ENCODE peak calls at places on chromosomes 12 and 14, in six cellular contexts. Q, O, R, G, I and D are unnamed samples.
A peak's percentile ranks its signal among the peaks of the same experiment; 100 is the strongest.

GRCh38 chr12:67728296-67728666 is 79.7 kb downstream of the DYRK2 start:
- DNase-seq in Q (no peak), O (no peak), G (no peak), R (no peak), I (no peak), D (no peak)

GRCh38 chr12:64665506-64665905 is 55.2 kb downstream of the RASSF3 start:
- DNase-seq in O (no peak), R (peak; percentile 62), G (peak; percentile 31), Q (no peak), I (no peak), D (peak; percentile 15)

GRCh38 chr12:53343449-53343848 is 7.3 kb upstream of the SP7 start:
- DNase-seq in O (no peak), R (no peak), Q (no peak), G (no peak), I (no peak), D (no peak)

GRCh38 chr14:70000601-70001000 is 121.4 kb downstream of the SMOC1 start:
- DNase-seq in I (no peak), O (peak; percentile 74), G (no peak), Q (peak; percentile 58), R (no peak), D (no peak)

GRCh38 chr12:126483145-126484068 is 1418.2 kb downstream of the AACS start:
- DNase-seq in R (no peak), G (peak; percentile 3), I (peak; percentile 81), Q (no peak), O (peak; percentile 48), D (peak; percentile 74)

GRCh38 chr12:127083028-127083949 is 1183.7 kb upstream of the TMEM132C start:
- DNase-seq in R (no peak), I (peak; percentile 91), Q (peak; percentile 78), O (peak; percentile 88), G (peak; percentile 9), D (peak; percentile 81)

GRCh38 chr12:53465679-53466078 is 13.8 kb downstream of the PCBP2 start:
- DNase-seq in O (no peak), R (no peak), Q (no peak), I (no peak), G (no peak), D (no peak)

GRCh38 chr12:64752833-64753238 is 6.4 kb downstream of the GNS start:
- DNase-seq in Q (no peak), R (no peak), G (no peak), O (no peak), I (peak; percentile 18), D (peak; percentile 60)

GRCh38 chr12:39816671-39817185 is 197.1 kb upstream of the ABCD2 start:
- DNase-seq in G (no peak), Q (no peak), O (no peak), I (no peak), R (no peak), D (no peak)

GRCh38 chr12:118164798-118165486 is 29.0 kb downstream of the PEBP1 start:
- DNase-seq in O (peak; percentile 60), G (peak; percentile 67), I (peak; percentile 65), R (no peak), Q (no peak), D (peak; percentile 30)

GRCh38 chr12:67958187-67958586 is 31.1 kb upstream of the IFNG-AS1 start:
- DNase-seq in G (no peak), I (no peak), O (peak; percentile 5), Q (no peak), R (no peak), D (no peak)

GRCh38 chr12:27014859-27015729 is 910 bp upstream of the TM7SF3 start:
- DNase-seq in Q (no peak), G (no peak), O (peak; percentile 7), R (no peak), I (no peak), D (no peak)

GRCh38 chr12:121465921-121466799 is 66.2 kb downstream of the RNF34 start:
- DNase-seq in G (peak; percentile 49), O (peak; percentile 57), R (no peak), Q (peak; percentile 19), I (peak; percentile 23), D (no peak)

GRCh38 chr14:85508863-85509262 is 21.1 kb upstream of the FLRT2 start:
- DNase-seq in Q (no peak), G (no peak), I (no peak), R (no peak), O (no peak), D (no peak)

GRCh38 chr12:6551063-6551461 is 4.8 kb downstream of the IFFO1 start:
- DNase-seq in R (no peak), I (no peak), O (peak; percentile 83), Q (no peak), G (no peak), D (no peak)

GRCh38 chr14:60723218-60724079 is 702 bp downstream of the SIX4 start:
- DNase-seq in I (peak; percentile 67), R (peak; percentile 75), Q (peak; percentile 66), O (peak; percentile 77), G (peak; percentile 83), D (peak; percentile 56)
- TF ChIP-seq EZH2 in I (no peak), R (no peak), Q (no peak), O (no peak), G (no peak), D (no peak)

GRCh38 chr14:24401810-24402702 is 3.3 kb downstream of the NYNRIN start:
- DNase-seq in I (no peak), G (no peak), O (no peak), R (no peak), Q (no peak), D (no peak)

GRCh38 chr14:24398943-24399801 is at the start of gene NYNRIN:
- DNase-seq in O (peak; percentile 58), Q (no peak), I (no peak), G (peak; percentile 84), R (peak; percentile 81), D (no peak)

GRCh38 chr14:24398298-24398942 is 383 bp upstream of the NYNRIN start:
- DNase-seq in I (no peak), R (peak; percentile 74), Q (no peak), O (no peak), G (peak; percentile 60), D (no peak)

GRCh38 chr14:24397639-24398297 is 1.0 kb upstream of the NYNRIN start:
- DNase-seq in I (no peak), G (peak; percentile 7), O (no peak), Q (no peak), R (no peak), D (no peak)

DNA sequence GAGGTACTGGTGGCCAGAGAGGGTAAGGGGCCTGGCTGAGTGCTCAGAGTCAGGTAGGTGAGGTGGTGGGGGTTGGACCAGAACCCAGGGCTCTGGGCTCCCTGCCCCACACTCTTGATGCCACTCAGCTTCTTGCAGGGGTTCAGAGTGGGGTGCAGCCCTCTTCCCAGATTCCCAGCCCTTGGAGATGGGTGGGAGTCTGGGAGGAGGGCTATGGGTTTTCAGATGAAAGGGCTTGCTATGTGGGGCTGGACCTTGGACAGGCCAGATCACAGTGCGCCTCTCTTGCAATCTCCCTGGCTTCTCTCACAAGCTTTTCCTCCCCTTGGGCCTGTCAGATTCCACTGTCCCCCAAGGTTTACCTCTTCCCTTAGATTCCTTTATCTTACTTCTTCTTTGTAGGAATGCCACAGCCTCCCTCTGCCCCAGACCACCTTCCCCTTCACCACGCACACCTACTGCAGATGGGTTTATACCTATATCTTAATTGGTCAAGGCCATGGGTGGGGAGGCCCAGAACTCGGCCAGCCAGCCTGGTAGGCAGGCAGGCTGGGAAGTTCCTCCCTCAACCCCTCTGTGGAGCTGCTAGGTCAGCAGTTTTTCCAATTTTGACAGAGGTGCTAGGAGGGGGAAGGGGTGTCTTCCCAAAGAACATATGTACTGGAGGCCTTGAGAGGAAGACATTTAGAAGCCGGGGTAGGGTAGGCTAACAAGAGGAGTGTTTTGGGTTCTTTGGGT is 1.3 kb downstream of the NYNRIN start:
- DNase-seq in G (no peak), I (no peak), Q (no peak), O (no peak), R (no peak), D (no peak)
- H3K4me3 ChIP-seq in G (peak overlapping the region; percentile 58), I (no peak overlapping the region), Q (peak overlapping the region; percentile 44), O (peak overlapping the region; percentile 76), R (peak overlapping the region; percentile 68), D (peak overlapping the region; percentile 61)

DNA sequence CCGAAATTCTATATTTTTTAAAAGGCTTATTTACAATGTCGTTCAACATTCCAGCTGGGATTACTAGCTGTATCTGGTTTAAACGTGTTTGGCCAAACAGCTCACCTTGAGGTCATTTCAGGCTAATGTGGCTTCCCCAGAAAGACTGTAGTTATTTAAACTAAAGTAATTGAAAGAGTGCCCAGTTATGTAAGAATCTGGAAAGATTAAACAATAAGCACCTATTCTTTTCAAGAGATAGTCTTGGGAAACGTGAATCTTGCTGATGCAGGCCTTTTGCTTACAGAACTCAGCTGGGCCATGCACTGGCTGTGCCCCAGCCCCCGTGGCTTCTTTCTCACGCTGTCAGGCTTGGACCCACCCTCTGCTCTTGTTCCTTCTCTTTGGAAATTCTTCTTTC is 24.4 kb downstream of the GLRX5 start:
- DNase-seq in G (no peak), Q (no peak), R (no peak), O (no peak), I (no peak), D (no peak)
- TF ChIP-seq EZH2 in G (no peak), Q (no peak), R (no peak), O (no peak), I (no peak), D (no peak)

GRCh38 chr14:91341331-91342242 is 76.0 kb downstream of the CCDC88C start:
- DNase-seq in R (no peak), Q (no peak), O (no peak), G (no peak), I (no peak), D (no peak)
- H3K4me3 ChIP-seq in R (no peak overlapping the region), Q (no peak overlapping the region), O (no peak overlapping the region), G (no peak overlapping the region), I (no peak overlapping the region), D (no peak overlapping the region)

GRCh38 chr12:107843351-107844311 is 69.1 kb downstream of the ASCL4 start:
- DNase-seq in O (peak; percentile 53), G (peak; percentile 65), I (no peak), R (peak; percentile 72), Q (no peak), D (no peak)

GRCh38 chr12:107845980-107846659 is 71.6 kb downstream of the ASCL4 start:
- DNase-seq in Q (peak; percentile 25), G (no peak), R (no peak), O (peak; percentile 34), I (no peak), D (no peak)

GRCh38 chr12:107844312-107844921 is 69.9 kb downstream of the ASCL4 start:
- DNase-seq in Q (no peak), I (no peak), G (peak; percentile 75), O (peak; percentile 47), R (peak; percentile 72), D (no peak)

GRCh38 chr12:107847430-107847829 is 72.9 kb downstream of the ASCL4 start:
- DNase-seq in I (no peak), O (peak; percentile 15), Q (no peak), R (no peak), G (no peak), D (no peak)

DNA sequence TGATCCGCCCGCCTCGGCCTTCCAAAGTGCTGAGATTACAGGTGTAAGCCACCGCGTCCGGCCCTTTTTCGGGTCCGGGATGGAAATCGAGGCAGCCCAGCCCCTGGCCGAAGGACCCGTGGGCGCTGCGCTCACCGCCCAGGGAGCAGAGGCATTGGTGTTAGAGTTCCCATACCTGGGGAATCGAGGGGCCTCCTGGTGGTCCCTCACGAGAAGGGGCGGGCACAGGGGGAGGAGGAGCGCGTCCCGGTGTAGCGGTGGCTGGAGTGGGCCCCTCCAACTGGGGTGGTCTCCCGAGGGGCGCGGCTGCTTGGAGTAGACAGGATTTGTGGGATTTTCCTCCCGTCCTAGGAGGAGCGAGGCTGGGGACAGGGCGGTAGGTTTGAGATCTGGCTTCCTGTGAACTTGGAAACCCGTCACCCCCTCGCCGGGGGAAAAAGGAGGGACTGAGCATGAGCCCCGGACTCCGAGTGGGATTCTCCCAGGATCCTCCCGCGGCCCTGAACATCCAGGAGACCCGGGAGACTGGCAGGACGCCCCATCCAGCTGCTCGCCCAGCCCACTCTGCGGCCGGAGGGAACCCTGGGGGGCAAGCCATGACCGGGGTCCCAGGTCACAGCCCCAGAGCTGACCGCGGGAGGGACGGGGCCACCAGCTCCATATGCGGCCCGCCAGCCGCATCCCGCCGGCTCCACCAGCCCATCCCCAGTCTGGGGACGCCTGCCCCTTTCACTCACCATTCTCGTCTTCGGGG is 70.9 kb downstream of the ASCL4 start:
- DNase-seq in Q (no peak), R (peak; percentile 60), O (no peak), I (no peak), G (peak; percentile 23), D (no peak)
- TF ChIP-seq EZH2 in Q (no peak), R (no peak), O (no peak), I (no peak), G (peak; percentile 2), D (no peak)